ENCODE peak calls at places on chromosomes 16 and 17, in ten cellular contexts. R is mammary epithelial cell, C is mucosa of descending colon, K is BJ, W is cardiac muscle cell, Z is colonic mucosa, F is fibroblast of lung, B is astrocyte, U is breast epithelium, N is heart left ventricle. V is an unnamed sample.

GRCh38 chr16:12089492-12090161 is 113.1 kb downstream of the SNX29 start:
- DNase-seq in R (no peak), C (no peak), K (no peak), W (peak; percentile 69), Z (peak; percentile 54), F (peak; percentile 74), B (peak; percentile 53), U (no peak), N (peak; percentile 45), V (peak; percentile 61)

GRCh38 chr17:55215711-55216110 is 49.0 kb upstream of the HLF start:
- DNase-seq in R (no peak), C (no peak), K (no peak), W (no peak), Z (no peak), F (no peak), B (no peak), U (no peak), N (no peak), V (no peak)

GRCh38 chr17:50210249-50211225 is 9.1 kb upstream of the COL1A1 start:
- DNase-seq in R (peak; percentile 55), C (peak; percentile 48), K (peak; percentile 87), W (peak; percentile 63), Z (peak; percentile 58), F (peak; percentile 99), B (peak; percentile 98), U (no peak), N (peak; percentile 81), V (peak; percentile 61)

GRCh38 chr16:22353188-22353919 is 21.1 kb downstream of the CDR2 start:
- DNase-seq in R (peak; percentile 66), C (peak; percentile 44), K (peak; percentile 86), W (no peak), Z (peak; percentile 50), F (peak; percentile 97), B (peak; percentile 97), U (no peak), N (no peak), V (peak; percentile 64)

GRCh38 chr17:38748329-38749221 is at the start of gene PCGF2:
- DNase-seq in R (peak; percentile 69), C (peak; percentile 97), K (peak; percentile 31), W (peak; percentile 95), Z (peak; percentile 95), F (peak; percentile 86), B (peak; percentile 78), U (peak; percentile 87), N (peak; percentile 96), V (peak; percentile 74)

GRCh38 chr17:28404007-28404406 is 2.0 kb downstream of the SLC46A1 start:
- DNase-seq in R (no peak), C (no peak), K (no peak), W (no peak), Z (no peak), F (no peak), B (no peak), U (no peak), N (no peak), V (no peak)

GRCh38 chr17:69870751-69871199 is 204.2 kb upstream of the KCNJ16 start:
- DNase-seq in R (peak; percentile 79), C (no peak), K (peak; percentile 66), W (peak; percentile 48), Z (no peak), F (peak; percentile 69), B (peak; percentile 61), U (peak; percentile 33), N (no peak), V (peak; percentile 89)

GRCh38 chr17:79023886-79024771 is at the start of gene C1QTNF1:
- DNase-seq in R (peak; percentile 47), C (peak; percentile 69), K (no peak), W (peak; percentile 68), Z (peak; percentile 73), F (no peak), B (no peak), U (no peak), N (peak; percentile 79), V (no peak)

GRCh38 chr17:4497101-4497824 is 1.4 kb upstream of the SPNS2 start:
- DNase-seq in R (peak; percentile 42), C (no peak), K (no peak), W (no peak), Z (no peak), F (peak; percentile 70), B (peak; percentile 52), U (no peak), N (no peak), V (peak; percentile 35)

GRCh38 chr16:75627856-75628255 is 4.8 kb upstream of the ADAT1 start:
- DNase-seq in R (no peak), C (no peak), K (no peak), W (no peak), Z (no peak), F (peak; percentile 32), B (peak; percentile 18), U (no peak), N (no peak), V (no peak)

GRCh38 chr17:29143894-29144293 is 36.3 kb downstream of the MYO18A start:
- DNase-seq in R (no peak), C (no peak), K (no peak), W (peak; percentile 42), Z (no peak), F (no peak), B (no peak), U (no peak), N (no peak), V (no peak)

GRCh38 chr17:59513934-59514841 is 51.2 kb upstream of the DHX40 start:
- DNase-seq in R (peak; percentile 43), C (peak; percentile 86), K (no peak), W (peak; percentile 98), Z (peak; percentile 79), F (peak; percentile 79), B (peak; percentile 73), U (peak; percentile 32), N (peak; percentile 93), V (peak; percentile 56)

GRCh38 chr17:37273419-37274051 is 102.2 kb upstream of the C17orf78 start:
- DNase-seq in R (no peak), C (peak; percentile 11), K (no peak), W (peak; percentile 62), Z (no peak), F (peak; percentile 18), B (no peak), U (no peak), N (no peak), V (peak; percentile 8)

GRCh38 chr17:37278247-37278894 is 97.4 kb upstream of the C17orf78 start:
- DNase-seq in R (no peak), C (no peak), K (no peak), W (no peak), Z (no peak), F (no peak), B (no peak), U (no peak), N (no peak), V (peak; percentile 31)

GRCh38 chr17:37280841-37281240 is 94.9 kb upstream of the C17orf78 start:
- DNase-seq in R (peak; percentile 58), C (no peak), K (no peak), W (no peak), Z (no peak), F (peak; percentile 47), B (peak; percentile 39), U (no peak), N (no peak), V (no peak)

GRCh38 chr17:37274432-37274831 is 101.4 kb upstream of the C17orf78 start:
- DNase-seq in R (no peak), C (no peak), K (no peak), W (no peak), Z (no peak), F (no peak), B (no peak), U (no peak), N (no peak), V (no peak)

DNA sequence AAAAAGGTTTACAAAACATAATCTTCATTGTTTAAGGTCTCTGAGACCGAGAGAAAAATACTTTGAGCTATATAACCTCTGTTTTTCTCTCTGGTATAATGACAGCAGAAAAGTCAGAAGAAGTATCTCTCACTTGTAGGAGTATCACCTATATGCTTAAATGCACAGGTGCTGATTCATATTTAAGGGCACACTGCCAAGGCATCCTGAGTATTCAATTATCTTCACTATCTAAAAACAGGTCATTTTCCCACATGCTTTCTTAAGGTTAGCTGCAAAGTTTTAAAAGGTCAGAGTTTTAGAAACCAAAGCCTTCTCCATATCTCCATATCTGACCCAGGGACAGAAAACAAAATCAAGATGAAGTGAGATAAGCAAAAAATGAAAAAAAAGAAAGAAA is 99.3 kb upstream of the C17orf78 start:
- DNase-seq in R (peak; percentile 66), C (no peak), K (no peak), W (no peak), Z (no peak), F (peak; percentile 28), B (no peak), U (no peak), N (no peak), V (peak; percentile 83)
- H3K36me3 ChIP-seq in R (peaks cover 28% of the 10 kb centered on the region), C (no peaks in the 10 kb centered on the region), K (no peaks in the 10 kb centered on the region), W (peaks cover 9% of the 10 kb centered on the region), Z (no peaks in the 10 kb centered on the region), F (peaks cover 2% of the 10 kb centered on the region), B (peaks cover 16% of the 10 kb centered on the region), U (no peaks in the 10 kb centered on the region), N (no peaks in the 10 kb centered on the region), V (peaks cover 3% of the 10 kb centered on the region)

DNA sequence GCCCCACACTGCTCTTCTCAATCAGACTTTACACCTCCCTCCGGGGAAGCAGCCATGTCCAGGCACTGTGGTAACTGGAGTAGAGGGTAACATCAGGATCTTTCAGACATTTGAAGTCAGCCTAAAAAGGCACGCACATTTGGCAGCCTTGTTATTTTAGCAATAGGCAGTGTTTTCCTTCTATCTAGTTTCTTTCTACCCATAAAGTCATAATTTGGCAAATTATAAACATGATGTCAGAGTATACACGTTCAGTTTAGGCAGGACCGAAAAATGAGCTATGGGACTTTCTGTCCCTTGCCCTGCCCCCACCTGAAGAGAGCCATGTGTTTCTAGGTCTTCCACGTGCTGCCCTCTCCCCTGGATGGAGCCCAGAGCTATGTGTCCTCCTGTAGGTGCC is 21.1 kb downstream of the NARF start:
- DNase-seq in R (no peak), C (no peak), K (no peak), W (no peak), Z (no peak), F (no peak), B (no peak), U (no peak), N (no peak), V (no peak)
- H3K4me3 ChIP-seq in R (no peak overlapping the region), C (no peak overlapping the region), K (no peak overlapping the region), W (no peak overlapping the region), Z (no peak overlapping the region), F (no peak overlapping the region), B (no peak overlapping the region), U (no peak overlapping the region), N (no peak overlapping the region), V (no peak overlapping the region)

DNA sequence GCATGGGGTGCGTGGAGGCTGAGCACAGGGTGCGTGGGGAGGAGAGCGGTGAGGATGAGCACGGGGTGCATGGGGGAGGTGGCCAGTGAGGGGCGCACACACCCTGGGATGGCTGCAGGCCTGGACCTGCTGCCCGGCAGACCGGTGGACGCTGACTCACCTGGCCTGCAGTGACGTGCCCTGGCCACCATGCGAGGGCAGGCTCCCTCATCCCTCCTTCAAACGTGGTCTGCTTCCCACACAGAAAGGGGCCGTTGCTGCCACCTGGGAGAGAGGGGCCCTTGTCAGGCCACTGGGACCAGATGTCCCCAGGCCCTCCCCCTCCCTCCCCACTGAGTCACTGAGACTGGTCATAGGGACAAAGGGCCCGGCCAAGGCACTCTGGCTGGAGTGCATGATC is 20.1 kb upstream of the APRT start:
- DNase-seq in R (peak; percentile 54), C (no peak), K (no peak), W (no peak), Z (no peak), F (peak; percentile 13), B (no peak), U (no peak), N (no peak), V (peak; percentile 49)
- TF ChIP-seq CTCF in R (peak; percentile 17), C (no peak), K (no peak), W (no peak), Z (no peak), F (no peak), B (no peak), U (no peak), N (no peak), V (peak; percentile 37)

GRCh38 chr16:82386771-82387170 is 216.7 kb upstream of the MPHOSPH6 start:
- DNase-seq in R (no peak), C (peak; percentile 5), K (no peak), W (peak; percentile 11), Z (no peak), F (no peak), B (no peak), U (no peak), N (no peak), V (no peak)
- H3K36me3 ChIP-seq in R (no peaks in the 10 kb centered on the region), C (no peaks in the 10 kb centered on the region), K (no peaks in the 10 kb centered on the region), W (no peaks in the 10 kb centered on the region), Z (no peaks in the 10 kb centered on the region), F (no peaks in the 10 kb centered on the region), B (no peaks in the 10 kb centered on the region), U (no peaks in the 10 kb centered on the region), N (no peaks in the 10 kb centered on the region), V (no peaks in the 10 kb centered on the region)

V was measured in bronchial epithelial cell.